ENCODE peak calls at places on chromosome 16, in eight cellular contexts. B is adrenal gland, L is transverse colon, G is body of pancreas, U is NB4, D is thyroid gland, T is testis, Y is spleen. K is an unnamed sample.

GRCh38 chr16:65070831-65071230 is 51.0 kb downstream of the CDH11 start:
- DNase-seq in G (peak), B (peak), Y (no peak), U (peak), D (peak), L (peak), T (peak), K (peak)

GRCh38 chr16:86016201-86016965 is 117.4 kb downstream of the IRF8 start:
- DNase-seq in L (peak), D (peak), U (peak), T (peak), B (peak), Y (no peak), G (peak), K (no peak)

GRCh38 chr16:2043980-2044451 is 3.6 kb downstream of the NTHL1 start:
- DNase-seq in G (no peak), D (no peak), B (no peak), Y (no peak), L (peak), U (no peak), T (no peak), K (peak)

GRCh38 chr16:22813946-22814325 is at the start of gene HS3ST2:
- DNase-seq in L (peak), B (peak), Y (no peak), D (peak), G (peak), T (peak), U (no peak), K (peak)

GRCh38 chr16:8756755-8757154 is 40.7 kb downstream of the TMEM186 start:
- DNase-seq in G (no peak), B (no peak), Y (peak), U (no peak), L (no peak), T (no peak), D (no peak), K (no peak)

GRCh38 chr16:62289230-62289629 is 253.0 kb upstream of the CDH8 start:
- DNase-seq in L (no peak), T (no peak), U (no peak), D (no peak), B (no peak), G (no peak), Y (no peak), K (no peak)

GRCh38 chr16:1902547-1903219 is 15.5 kb downstream of the HS3ST6 start:
- DNase-seq in T (no peak), G (no peak), D (no peak), U (no peak), Y (no peak), B (no peak), L (no peak), K (no peak)

GRCh38 chr16:27154573-27155521 is 48.5 kb upstream of the KDM8 start:
- DNase-seq in B (peak), D (peak), T (peak), Y (peak), G (peak), U (peak), L (peak), K (peak)

GRCh38 chr16:65889533-65889966 is 476.9 kb upstream of the CDH5 start:
- DNase-seq in G (no peak), L (no peak), Y (no peak), B (no peak), T (no peak), D (no peak), U (no peak), K (no peak)

GRCh38 chr16:4597174-4597573 is 17.5 kb downstream of the UBALD1 start:
- DNase-seq in U (no peak), G (no peak), T (no peak), L (no peak), D (peak), B (no peak), Y (no peak), K (no peak)

GRCh38 chr16:71610936-71611871 is 14.8 kb upstream of the MARVELD3 start:
- DNase-seq in G (peak), B (peak), Y (peak), T (peak), L (peak), D (peak), U (peak), K (peak)

DNA sequence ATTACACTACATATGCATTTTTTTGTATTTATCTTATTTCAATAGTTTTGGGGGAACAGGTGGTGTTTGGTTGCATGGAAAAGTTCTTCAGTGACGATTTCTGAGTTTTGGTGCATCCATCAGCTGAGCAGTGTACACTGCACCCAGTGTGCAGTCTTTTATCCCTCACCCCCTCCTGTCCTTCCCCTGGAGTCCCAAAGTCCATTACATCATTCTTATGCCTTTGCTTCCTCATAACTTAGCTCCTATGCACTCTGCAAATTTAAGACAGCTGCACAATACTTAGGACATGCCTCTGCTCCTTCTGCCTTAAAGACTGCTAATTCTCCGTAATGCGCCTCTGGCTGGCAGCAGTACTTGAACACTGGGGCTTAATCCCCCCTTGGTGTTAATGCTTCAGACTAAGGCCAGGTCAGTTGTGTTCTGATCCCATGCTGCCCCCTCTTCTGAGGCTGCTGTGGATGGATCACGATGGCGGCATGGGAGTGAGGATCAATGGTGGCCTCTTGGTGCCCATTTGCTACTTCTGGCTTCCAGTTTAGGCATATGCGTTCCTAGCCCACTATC is 146.2 kb downstream of the PARN start:
- DNase-seq in D (no peak), B (no peak), U (no peak), G (no peak), L (no peak), Y (no peak), T (no peak), K (no peak)
- TF ChIP-seq POLR2A in D (no peak), B (no peak), U (no peak), G (no peak), L (no peak), Y (no peak), T (no peak), K (no peak)

GRCh38 chr16:75248536-75249380 is 2.7 kb downstream of the BCAR1 start:
- DNase-seq in T (no peak), U (no peak), B (peak), D (peak), Y (no peak), L (no peak), G (no peak), K (peak)
- TF ChIP-seq POLR2A in T (no peak), U (no peak), B (no peak), D (no peak), Y (no peak), L (no peak), G (no peak), K (no peak)

GRCh38 chr16:57268804-57269800 is 15.4 kb downstream of the PLLP start:
- DNase-seq in U (no peak), T (peak), D (peak), B (peak), G (peak), L (peak), Y (no peak), K (peak)
- TF ChIP-seq POLR2A in U (no peak), T (no peak), D (no peak), B (peak), G (peak), L (peak), Y (no peak), K (peak)

GRCh38 chr16:50491516-50491915 is 56.7 kb upstream of the NKD1 start:
- DNase-seq in L (no peak), B (no peak), U (no peak), Y (no peak), G (no peak), D (no peak), T (no peak), K (no peak)

GRCh38 chr16:50489187-50489586 is 59.0 kb upstream of the NKD1 start:
- DNase-seq in G (no peak), B (no peak), D (no peak), T (no peak), L (no peak), Y (no peak), U (no peak), K (no peak)

GRCh38 chr16:50485232-50485631 is 63.0 kb upstream of the NKD1 start:
- DNase-seq in D (no peak), B (no peak), U (no peak), Y (no peak), T (no peak), L (no peak), G (no peak), K (no peak)

GRCh38 chr16:50490828-50491227 is 57.4 kb upstream of the NKD1 start:
- DNase-seq in L (no peak), D (no peak), B (no peak), Y (no peak), G (no peak), U (no peak), T (no peak), K (no peak)

DNA sequence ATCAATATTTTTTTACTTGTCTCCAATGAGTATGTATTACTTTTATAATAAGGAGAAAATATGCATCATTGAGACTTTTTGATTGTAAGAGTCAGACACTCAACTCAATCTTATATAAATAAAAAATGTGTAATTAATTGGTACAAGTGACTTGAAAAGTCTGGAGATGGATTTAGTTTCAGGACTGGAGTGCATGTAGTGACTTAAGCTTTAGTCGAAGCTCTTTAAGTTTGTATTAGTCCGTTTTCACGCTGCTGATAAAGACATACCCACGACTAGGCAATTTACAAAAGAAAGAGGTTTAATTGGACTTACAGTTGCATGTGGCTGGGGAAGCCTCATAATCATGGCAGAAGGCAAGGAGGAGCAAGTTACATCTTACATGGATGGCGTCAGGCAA is 60.7 kb upstream of the NKD1 start:
- DNase-seq in G (no peak), T (no peak), Y (no peak), L (no peak), B (no peak), D (no peak), U (no peak), K (no peak)
- TF ChIP-seq POLR2A in G (no peak), T (no peak), Y (no peak), L (no peak), B (no peak), D (no peak), U (no peak), K (no peak)

GRCh38 chr16:20675488-20676267 is 21.8 kb downstream of the ACSM1 start:
- DNase-seq in U (no peak), B (peak), G (peak), L (peak), T (peak), D (peak), Y (peak), K (no peak)
- TF ChIP-seq POLR2A in U (no peak), B (no peak), G (peak), L (no peak), T (no peak), D (peak), Y (no peak), K (no peak)

DNA sequence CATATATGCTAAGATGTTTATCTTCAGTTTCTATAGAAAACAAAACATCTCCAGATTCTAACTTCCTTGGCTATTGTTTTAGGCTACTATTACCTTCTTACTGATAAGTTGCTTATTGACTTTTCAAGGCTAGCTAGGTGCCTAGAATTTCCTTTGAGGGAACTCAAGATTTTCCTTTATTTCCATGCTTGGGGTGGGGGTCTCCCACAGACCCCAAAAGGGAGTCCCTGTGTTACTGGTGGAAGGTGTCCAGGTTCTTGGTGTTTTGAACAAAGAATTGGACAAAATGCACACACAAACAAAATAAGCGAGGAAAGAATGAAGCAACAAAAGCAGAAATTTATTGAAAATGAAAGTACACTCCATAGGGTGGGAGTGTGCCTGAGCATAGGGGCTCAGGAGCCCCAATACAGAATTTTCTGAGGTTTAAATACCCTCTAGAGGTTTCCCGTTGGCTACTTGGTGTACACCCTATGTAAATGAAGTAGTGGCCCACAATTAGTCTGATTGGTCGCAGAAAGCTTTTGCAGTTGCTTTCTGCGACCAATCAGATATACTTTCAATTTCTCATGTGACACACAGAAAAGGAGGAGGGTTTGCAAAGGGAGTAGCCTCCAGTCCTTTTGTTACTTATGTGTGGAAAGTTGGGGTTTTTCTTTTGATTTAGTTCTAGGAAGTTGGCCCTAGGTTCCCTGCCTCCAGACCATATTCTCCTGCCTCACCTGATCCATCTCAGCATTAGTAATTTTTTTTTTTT is 67.5 kb downstream of the MARF1 start:
- DNase-seq in U (peak), L (no peak), G (no peak), Y (no peak), B (no peak), T (no peak), D (no peak), K (no peak)
- TF ChIP-seq POLR2A in U (no peak), L (no peak), G (no peak), Y (no peak), B (no peak), T (no peak), D (no peak), K (no peak)